ENCODE peak calls at places on chromosome X, in five cellular contexts. H, R, F, W and O are unnamed samples.

GRCh38 chrX:129472116-129472515 is 51.2 kb downstream of the SMARCA1 start:
- DNase-seq in H (no peak), R (no peak), F (no peak), W (no peak), O (peak; percentile 2)

GRCh38 chrX:13570245-13570573 is 808 bp downstream of the EGFL6 start:
- DNase-seq in H (no peak), R (no peak), F (no peak), W (no peak), O (no peak)

GRCh38 chrX:130098202-130098552 is 12.1 kb downstream of the ELF4 start:
- DNase-seq in H (no peak), R (no peak), F (no peak), W (no peak), O (no peak)

GRCh38 chrX:40096395-40097091 is 1.2 kb downstream of the BCOR start:
- DNase-seq in H (no peak), R (no peak), F (peak; percentile 64), W (no peak), O (no peak)

GRCh38 chrX:747176-747575 is 116.6 kb downstream of the SHOX start:
- DNase-seq in H (no peak), R (no peak), F (no peak), W (no peak), O (peak; percentile 19)

GRCh38 chrX:154327026-154327820 is 31.6 kb downstream of the TKTL1 start:
- DNase-seq in H (no peak), R (no peak), F (no peak), W (no peak), O (no peak)

GRCh38 chrX:153884136-153885076 is 1.6 kb downstream of the L1CAM start:
- DNase-seq in H (no peak), R (peak; percentile 10), F (no peak), W (no peak), O (peak; percentile 56)

GRCh38 chrX:19303216-19303880 is 40.4 kb upstream of the PDHA1 start:
- DNase-seq in H (no peak), R (no peak), F (no peak), W (no peak), O (no peak)

GRCh38 chrX:14899607-14900006 is 26.4 kb downstream of the MOSPD2 start:
- DNase-seq in H (no peak), R (peak; percentile 15), F (no peak), W (no peak), O (no peak)

GRCh38 chrX:22526339-22526738 is 253.6 kb downstream of the CBLL2 start:
- DNase-seq in H (no peak), R (peak; percentile 51), F (no peak), W (no peak), O (no peak)

GRCh38 chrX:154648931-154649863 is 4.2 kb downstream of the CTAG2 start:
- DNase-seq in H (no peak), R (no peak), F (no peak), W (no peak), O (no peak)

GRCh38 chrX:12489341-12489740 is 301.9 kb upstream of the PRPS2 start:
- DNase-seq in H (no peak), R (no peak), F (no peak), W (no peak), O (no peak)

GRCh38 chrX:626745-627509 is 3.7 kb upstream of the SHOX start:
- DNase-seq in H (no peak), R (no peak), F (no peak), W (no peak), O (no peak)

DNA sequence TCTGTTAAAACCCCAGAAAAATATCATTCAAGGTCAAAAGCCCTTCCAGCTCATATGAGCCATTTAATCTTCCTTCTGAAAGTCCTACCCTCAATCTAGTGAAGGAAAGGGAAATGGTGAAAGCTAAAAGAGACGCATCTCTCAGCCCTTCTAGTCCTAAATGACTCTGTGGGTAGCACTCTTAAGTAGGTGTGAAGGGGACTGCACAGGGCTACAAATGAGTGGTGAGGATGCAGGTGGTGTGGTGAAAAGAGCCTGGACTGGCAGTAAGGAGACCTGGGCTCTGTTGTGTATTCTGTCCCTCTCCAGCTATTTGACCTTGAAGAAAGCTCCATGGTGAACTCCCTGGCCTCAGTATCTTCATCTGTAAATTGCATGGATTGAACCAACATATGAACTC is 671.8 kb upstream of the DIPK2B start:
- DNase-seq in H (no peak), R (no peak), F (no peak), W (no peak), O (no peak)
- TF ChIP-seq JUND in H (no peak), R (no peak), F (no peak), W (no peak), O (no peak)

GRCh38 chrX:38982843-38983242 is 181.6 kb downstream of the MID1IP1 start:
- DNase-seq in H (no peak), R (no peak), F (no peak), W (no peak), O (no peak)

GRCh38 chrX:38987135-38987780 is 186.0 kb downstream of the MID1IP1 start:
- DNase-seq in H (no peak), R (no peak), F (peak; percentile 17), W (no peak), O (no peak)

GRCh38 chrX:38986586-38986985 is 185.3 kb downstream of the MID1IP1 start:
- DNase-seq in H (no peak), R (no peak), F (no peak), W (no peak), O (no peak)

GRCh38 chrX:38985945-38986344 is 184.7 kb downstream of the MID1IP1 start:
- DNase-seq in H (no peak), R (no peak), F (no peak), W (no peak), O (no peak)

GRCh38 chrX:38985375-38985774 is 184.1 kb downstream of the MID1IP1 start:
- DNase-seq in H (no peak), R (no peak), F (peak; percentile 13), W (no peak), O (no peak)
- TF ChIP-seq JUND in H (no peak), R (no peak), F (no peak), W (no peak), O (no peak)

GRCh38 chrX:110992611-110993010 is 103.4 kb upstream of the PAK3 start:
- DNase-seq in H (no peak), R (no peak), F (peak; percentile 24), W (peak; percentile 5), O (peak; percentile 24)

GRCh38 chrX:110985470-110985869 is 110.5 kb upstream of the PAK3 start:
- DNase-seq in H (no peak), R (no peak), F (no peak), W (no peak), O (no peak)

GRCh38 chrX:110987292-110987691 is 108.7 kb upstream of the PAK3 start:
- DNase-seq in H (peak; percentile 47), R (no peak), F (no peak), W (no peak), O (no peak)

GRCh38 chrX:110989447-110989846 is 106.5 kb upstream of the PAK3 start:
- DNase-seq in H (no peak), R (no peak), F (no peak), W (no peak), O (no peak)

DNA sequence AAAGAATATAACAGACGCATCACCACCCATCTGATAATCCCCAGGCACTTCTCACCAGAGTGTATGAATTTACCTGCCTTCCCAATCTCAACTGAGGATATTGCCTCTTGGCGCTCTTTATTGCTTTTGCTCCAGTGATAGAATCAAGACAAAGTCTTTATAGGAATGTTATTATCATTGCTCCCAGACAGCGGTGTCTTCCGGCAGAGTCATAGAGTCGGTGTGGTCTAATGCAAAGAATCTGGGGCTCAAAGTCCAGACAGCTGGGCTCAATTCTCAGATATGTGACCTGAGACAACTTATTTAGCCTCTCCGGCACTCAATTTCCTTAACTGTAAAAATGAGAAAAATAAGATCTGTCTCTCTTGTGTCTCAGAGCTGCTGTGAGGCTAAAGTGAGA is 106.1 kb upstream of the PAK3 start:
- DNase-seq in H (no peak), R (no peak), F (no peak), W (no peak), O (no peak)
- TF ChIP-seq JUND in H (no peak), R (no peak), F (no peak), W (no peak), O (no peak)

DNA sequence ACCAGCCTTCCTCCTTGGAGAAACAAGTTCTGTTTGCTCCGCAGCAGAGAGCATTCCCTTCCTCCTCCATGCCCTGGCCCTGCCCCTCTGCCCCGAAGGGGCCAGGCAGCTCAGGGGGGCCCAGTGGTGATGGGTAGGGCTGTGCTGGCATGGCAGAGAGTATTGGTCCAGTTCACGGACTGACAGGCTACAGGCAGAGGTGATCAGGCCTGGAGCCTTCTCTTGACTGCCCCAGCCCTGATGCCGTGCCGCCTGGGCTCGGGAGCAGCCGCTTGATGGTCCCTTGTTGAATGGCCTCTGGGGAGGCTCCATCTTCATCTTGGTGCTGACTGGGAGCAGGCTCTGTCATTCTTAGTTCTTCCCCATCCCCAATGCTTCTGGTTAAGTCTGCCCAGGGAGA is 9.6 kb downstream of the NLGN3 start:
- DNase-seq in H (no peak), R (no peak), F (no peak), W (no peak), O (no peak)
- TF ChIP-seq JUND in H (no peak), R (no peak), F (no peak), W (no peak), O (no peak)

GRCh38 chrX:37921758-37922157 is 74.4 kb upstream of the DYNLT3 start:
- DNase-seq in H (no peak), R (no peak), F (no peak), W (no peak), O (no peak)

GRCh38 chrX:37922926-37923325 is 75.6 kb upstream of the DYNLT3 start:
- DNase-seq in H (no peak), R (no peak), F (no peak), W (no peak), O (no peak)

GRCh38 chrX:37926700-37927099 is 79.3 kb upstream of the DYNLT3 start:
- DNase-seq in H (no peak), R (no peak), F (peak; percentile 8), W (peak; percentile 25), O (peak; percentile 29)
- TF ChIP-seq JUND in H (no peak), R (no peak), F (no peak), W (no peak), O (no peak)

GRCh38 chrX:3320471-3321046 is 25.9 kb downstream of the MXRA5 start:
- DNase-seq in H (no peak), R (no peak), F (no peak), W (no peak), O (no peak)
- TF ChIP-seq JUND in H (no peak), R (no peak), F (no peak), W (no peak), O (no peak)

DNA sequence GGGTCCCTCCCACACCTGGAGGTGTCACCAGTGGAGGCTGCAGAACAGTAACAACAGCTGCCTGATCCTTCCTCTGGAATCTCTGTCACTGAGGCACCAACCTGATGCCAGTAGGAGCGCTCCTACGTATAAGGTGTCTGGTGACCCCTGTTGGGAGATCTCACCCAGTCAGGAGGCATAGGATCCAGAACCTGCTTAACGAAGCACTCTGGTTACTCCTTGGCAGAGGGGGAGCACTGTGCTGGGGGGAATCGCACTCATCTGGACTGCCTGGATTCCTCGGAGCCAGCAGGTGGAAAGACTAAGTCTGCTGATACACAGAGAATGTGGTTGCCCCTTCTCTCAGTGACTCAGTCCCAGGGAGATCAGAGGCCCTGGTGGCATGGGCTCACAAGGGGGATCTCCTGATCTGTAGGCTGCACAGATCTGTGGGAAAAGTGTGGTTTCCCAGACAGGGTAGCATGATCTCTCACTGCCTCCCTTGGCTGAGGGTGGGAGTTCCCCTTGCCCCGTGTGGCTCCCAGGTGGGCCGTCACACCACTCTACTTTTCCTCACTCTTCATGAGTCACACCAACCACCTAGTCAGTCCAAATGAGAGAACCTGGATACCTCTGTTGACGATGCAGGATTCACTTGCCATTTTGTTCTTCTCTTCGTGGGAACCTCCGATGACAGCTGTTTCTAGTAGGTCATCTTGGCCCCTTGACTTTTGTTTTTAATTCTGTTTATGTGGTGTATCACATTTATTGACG is 305.9 kb downstream of the IDS start:
- DNase-seq in H (no peak), R (no peak), F (no peak), W (no peak), O (no peak)
- TF ChIP-seq JUND in H (no peak), R (no peak), F (no peak), W (no peak), O (no peak)